ENCODE peak calls at places on chromosomes 2 and 18, in five cellular contexts. One of them, this sample, is unnamed. For H3K9me3, the result is how much of the 10 kb centered on the place peaks cover.

GRCh38 chr2:71796174-71796592 is 342.8 kb downstream of the DYSF start:
- DNase-seq in upper lobe of left lung: peak
- DNase-seq in stomach: no peak
- DNase-seq in fibroblast of lung: no peak
- DNase-seq in AG04450: no peak
- DNase-seq in this sample: no peak

GRCh38 chr2:114006460-114006859 is 116.6 kb downstream of the ACTR3 start:
- DNase-seq in upper lobe of left lung: no peak
- DNase-seq in stomach: no peak
- DNase-seq in fibroblast of lung: no peak
- DNase-seq in AG04450: no peak
- DNase-seq in this sample: no peak

GRCh38 chr2:56680971-56681631 is 497.3 kb downstream of the CCDC85A start:
- DNase-seq in upper lobe of left lung: no peak
- DNase-seq in stomach: no peak
- DNase-seq in fibroblast of lung: no peak
- DNase-seq in AG04450: no peak
- DNase-seq in this sample: no peak

GRCh38 chr2:231531408-231532188 is 1.4 kb upstream of the NMUR1 start:
- DNase-seq in upper lobe of left lung: no peak
- DNase-seq in stomach: no peak
- DNase-seq in fibroblast of lung: peak
- DNase-seq in AG04450: no peak
- DNase-seq in this sample: no peak

GRCh38 chr2:70127920-70128444 is 40.7 kb downstream of the PCBP1 start:
- DNase-seq in upper lobe of left lung: no peak
- DNase-seq in stomach: no peak
- DNase-seq in fibroblast of lung: no peak
- DNase-seq in AG04450: no peak
- DNase-seq in this sample: no peak

GRCh38 chr2:71784734-71785549 is 331.6 kb downstream of the DYSF start:
- DNase-seq in upper lobe of left lung: no peak
- DNase-seq in stomach: no peak
- DNase-seq in fibroblast of lung: no peak
- DNase-seq in AG04450: no peak
- DNase-seq in this sample: no peak

GRCh38 chr2:190862067-190862466 is 18.6 kb upstream of the GLS start:
- DNase-seq in upper lobe of left lung: no peak
- DNase-seq in stomach: no peak
- DNase-seq in fibroblast of lung: no peak
- DNase-seq in AG04450: no peak
- DNase-seq in this sample: no peak

GRCh38 chr2:182248362-182248761 is 178.5 kb downstream of the PDE1A start:
- DNase-seq in upper lobe of left lung: no peak
- DNase-seq in stomach: no peak
- DNase-seq in fibroblast of lung: no peak
- DNase-seq in AG04450: no peak
- DNase-seq in this sample: no peak

GRCh38 chr2:86052265-86052664 is 53.4 kb downstream of the POLR1A start:
- DNase-seq in upper lobe of left lung: no peak
- DNase-seq in stomach: no peak
- DNase-seq in fibroblast of lung: no peak
- DNase-seq in AG04450: no peak
- DNase-seq in this sample: no peak

GRCh38 chr18:78784861-78785260 is 194.8 kb upstream of the SALL3 start:
- DNase-seq in upper lobe of left lung: no peak
- DNase-seq in stomach: no peak
- DNase-seq in fibroblast of lung: no peak
- DNase-seq in AG04450: no peak
- DNase-seq in this sample: no peak

GRCh38 chr2:31349684-31350083 is 64.9 kb downstream of the XDH start:
- DNase-seq in upper lobe of left lung: no peak
- DNase-seq in stomach: no peak
- DNase-seq in fibroblast of lung: no peak
- DNase-seq in AG04450: no peak
- DNase-seq in this sample: no peak

GRCh38 chr2:212392048-212392447 is 146.6 kb downstream of the ERBB4 start:
- DNase-seq in upper lobe of left lung: no peak
- DNase-seq in stomach: no peak
- DNase-seq in fibroblast of lung: no peak
- DNase-seq in AG04450: no peak
- DNase-seq in this sample: no peak

GRCh38 chr18:5993938-5994337 is 98.6 kb upstream of the TMEM200C start:
- DNase-seq in upper lobe of left lung: no peak
- DNase-seq in stomach: no peak
- DNase-seq in fibroblast of lung: no peak
- DNase-seq in AG04450: no peak
- DNase-seq in this sample: no peak

GRCh38 chr2:189233527-189233926 is 54.0 kb upstream of the COL5A2 start:
- DNase-seq in upper lobe of left lung: no peak
- DNase-seq in stomach: no peak
- DNase-seq in fibroblast of lung: peak
- DNase-seq in AG04450: no peak
- DNase-seq in this sample: no peak

GRCh38 chr2:176508984-176509383 is 239.7 kb downstream of the MTX2 start:
- DNase-seq in upper lobe of left lung: no peak
- DNase-seq in stomach: no peak
- DNase-seq in fibroblast of lung: no peak
- DNase-seq in AG04450: no peak
- DNase-seq in this sample: no peak

GRCh38 chr18:4125246-4125938 is 329.7 kb downstream of the DLGAP1 start:
- DNase-seq in upper lobe of left lung: no peak
- DNase-seq in stomach: no peak
- DNase-seq in fibroblast of lung: no peak
- DNase-seq in AG04450: no peak
- DNase-seq in this sample: peak

GRCh38 chr18:4125939-4126250 is 329.2 kb downstream of the DLGAP1 start:
- DNase-seq in upper lobe of left lung: no peak
- DNase-seq in stomach: no peak
- DNase-seq in fibroblast of lung: no peak
- DNase-seq in AG04450: no peak
- DNase-seq in this sample: no peak

GRCh38 chr18:4134691-4135090 is 320.4 kb downstream of the DLGAP1 start:
- DNase-seq in upper lobe of left lung: no peak
- DNase-seq in stomach: no peak
- DNase-seq in fibroblast of lung: no peak
- DNase-seq in AG04450: no peak
- DNase-seq in this sample: no peak

GRCh38 chr18:4126939-4127338 is 328.2 kb downstream of the DLGAP1 start:
- DNase-seq in upper lobe of left lung: no peak
- DNase-seq in stomach: no peak
- DNase-seq in fibroblast of lung: no peak
- DNase-seq in AG04450: no peak
- DNase-seq in this sample: no peak

GRCh38 chr18:4130734-4131719 is 324.1 kb downstream of the DLGAP1 start:
- DNase-seq in upper lobe of left lung: no peak
- DNase-seq in stomach: no peak
- DNase-seq in fibroblast of lung: no peak
- DNase-seq in AG04450: no peak
- DNase-seq in this sample: no peak
- TF ChIP-seq CTCF in upper lobe of left lung: no peak
- TF ChIP-seq CTCF in stomach: no peak
- TF ChIP-seq CTCF in fibroblast of lung: no peak
- TF ChIP-seq CTCF in AG04450: peak
- TF ChIP-seq CTCF in this sample: no peak

DNA sequence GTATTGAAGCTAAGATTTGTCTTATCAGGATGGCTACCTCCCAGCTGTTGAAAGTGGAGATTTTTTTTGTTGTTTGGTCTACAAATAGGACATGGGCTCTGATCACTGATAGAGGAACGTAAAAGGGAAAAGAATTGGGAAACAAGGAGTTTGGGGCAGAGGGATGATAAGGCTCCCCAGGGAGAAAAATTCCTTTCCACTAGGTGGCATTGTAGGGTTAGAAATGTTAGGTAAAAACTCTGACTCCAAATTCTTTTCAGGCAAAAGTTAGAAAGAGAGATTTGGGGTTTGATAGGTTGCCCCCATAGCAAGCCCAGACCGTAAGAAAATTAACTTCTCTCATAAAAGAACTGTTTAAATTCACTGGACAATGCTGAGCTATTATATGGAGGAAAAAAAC is 19.8 kb downstream of the CMPK2 start:
- DNase-seq in upper lobe of left lung: no peak
- DNase-seq in stomach: no peak
- DNase-seq in fibroblast of lung: no peak
- DNase-seq in AG04450: no peak
- DNase-seq in this sample: no peak
- H3K9me3 ChIP-seq in upper lobe of left lung: under half
- H3K9me3 ChIP-seq in stomach: half or more
- H3K9me3 ChIP-seq in fibroblast of lung: under half
- H3K9me3 ChIP-seq in AG04450: under half
- H3K9me3 ChIP-seq in this sample: half or more

GRCh38 chr2:99472327-99472960 is 17.4 kb downstream of the REV1 start:
- DNase-seq in upper lobe of left lung: no peak
- DNase-seq in stomach: no peak
- DNase-seq in fibroblast of lung: no peak
- DNase-seq in AG04450: no peak
- DNase-seq in this sample: no peak

GRCh38 chr2:99476629-99477028 is 13.2 kb downstream of the REV1 start:
- DNase-seq in upper lobe of left lung: no peak
- DNase-seq in stomach: no peak
- DNase-seq in fibroblast of lung: no peak
- DNase-seq in AG04450: no peak
- DNase-seq in this sample: no peak

GRCh38 chr2:99470957-99471356 is 18.9 kb downstream of the REV1 start:
- DNase-seq in upper lobe of left lung: no peak
- DNase-seq in stomach: no peak
- DNase-seq in fibroblast of lung: no peak
- DNase-seq in AG04450: no peak
- DNase-seq in this sample: no peak

GRCh38 chr2:99471635-99472326 is 18.0 kb downstream of the REV1 start:
- DNase-seq in upper lobe of left lung: no peak
- DNase-seq in stomach: no peak
- DNase-seq in fibroblast of lung: no peak
- DNase-seq in AG04450: no peak
- DNase-seq in this sample: no peak

DNA sequence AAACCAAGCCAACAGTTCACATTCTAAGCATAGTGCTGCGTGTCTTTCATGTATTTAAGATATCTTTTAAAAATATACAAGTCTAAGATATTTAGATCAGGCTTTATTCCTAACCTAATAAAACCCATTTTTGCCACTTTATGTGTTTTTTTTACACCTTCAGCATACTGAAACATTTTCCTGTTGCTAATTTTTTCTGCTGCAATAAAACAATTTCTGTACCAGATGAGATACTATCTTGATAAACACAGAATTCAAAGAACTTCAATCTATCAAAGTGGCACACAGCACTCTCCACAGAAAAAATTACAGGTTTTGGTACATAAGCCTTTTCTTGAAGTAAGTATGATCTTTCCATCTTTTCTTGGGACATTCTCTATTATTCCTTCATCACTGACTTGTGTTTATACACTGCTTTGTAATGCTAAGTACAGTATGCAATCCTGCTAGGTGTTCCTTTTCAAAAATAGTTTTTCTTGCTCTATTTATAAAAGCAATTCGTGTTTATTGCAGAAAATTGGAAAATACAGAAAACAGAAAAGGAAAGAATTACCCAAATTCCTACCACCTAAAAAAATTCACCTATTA is 16.2 kb downstream of the REV1 start:
- DNase-seq in upper lobe of left lung: no peak
- DNase-seq in stomach: no peak
- DNase-seq in fibroblast of lung: no peak
- DNase-seq in AG04450: no peak
- DNase-seq in this sample: no peak
- H3K27ac ChIP-seq in upper lobe of left lung: no peak
- H3K27ac ChIP-seq in stomach: no peak
- H3K27ac ChIP-seq in fibroblast of lung: no peak
- H3K27ac ChIP-seq in AG04450: no peak
- H3K27ac ChIP-seq in this sample: no peak

GRCh38 chr2:65033178-65033577 is 23.0 kb upstream of the CEP68 start:
- DNase-seq in upper lobe of left lung: no peak
- DNase-seq in stomach: no peak
- DNase-seq in fibroblast of lung: peak
- DNase-seq in AG04450: no peak
- DNase-seq in this sample: no peak
- TF ChIP-seq CTCF in upper lobe of left lung: no peak
- TF ChIP-seq CTCF in stomach: no peak
- TF ChIP-seq CTCF in fibroblast of lung: no peak
- TF ChIP-seq CTCF in AG04450: no peak
- TF ChIP-seq CTCF in this sample: no peak

GRCh38 chr2:13601506-13601905 is 884.8 kb downstream of the TRIB2 start:
- DNase-seq in upper lobe of left lung: no peak
- DNase-seq in stomach: no peak
- DNase-seq in fibroblast of lung: no peak
- DNase-seq in AG04450: no peak
- DNase-seq in this sample: no peak
- H3K9me3 ChIP-seq in upper lobe of left lung: under half
- H3K9me3 ChIP-seq in stomach: under half
- H3K9me3 ChIP-seq in fibroblast of lung: under half
- H3K9me3 ChIP-seq in AG04450: under half
- H3K9me3 ChIP-seq in this sample: under half